ENCODE peak calls at places on chromosomes 3 and 15, in nine cellular contexts. I is naive thymus-derived CD8-positive, alpha-beta T cell; U is mesendoderm; J is stimulated activated CD4-positive, alpha-beta T cell treated with anti-CD3 and anti-CD28 coated beads, Interleukin-1b, Interleukin-23, amount 100 ng/mL, for 24 hours; W is NCI-H748 treated with DMSO at 0.1 percent for 48 hours; Y is activated effector memory CD4-positive, alpha-beta T cell treated with Interleukin-2 at 50 U/mL for 16 hours; Q is T-helper 2 cell; A is SJSA1; Z is CD4-positive, alpha-beta memory T cell. G is an unnamed sample.

GRCh38 chr3:31937225-31937624 is 43.8 kb downstream of the OSBPL10 start:
- DNase-seq in I (no peak), J (no peak), Y (no peak), Q (no peak), W (no peak), A (no peak), U (no peak), Z (no peak), G (no peak)

GRCh38 chr3:193593666-193594025 is 638 bp downstream of the OPA1 start:
- DNase-seq in Y (no peak), Q (peak), J (peak), A (no peak), W (no peak), U (peak), Z (peak), I (peak), G (no peak)

GRCh38 chr15:90106522-90107117 is 4.4 kb upstream of the IDH2 start:
- DNase-seq in W (no peak), Q (no peak), A (peak), J (no peak), U (peak), Y (no peak), Z (no peak), I (no peak), G (no peak)

GRCh38 chr15:97502038-97502437 is 458.5 kb upstream of the ARRDC4 start:
- DNase-seq in Z (no peak), Y (no peak), W (no peak), A (no peak), I (no peak), U (no peak), J (no peak), Q (no peak), G (no peak)

GRCh38 chr3:154218728-154219127 is 97.5 kb downstream of the ARHGEF26 start:
- DNase-seq in U (no peak), Y (no peak), J (no peak), Z (no peak), Q (no peak), I (no peak), A (no peak), W (no peak), G (no peak)

GRCh38 chr3:55519016-55519415 is 31.9 kb upstream of the WNT5A start:
- DNase-seq in J (no peak), Z (no peak), A (no peak), I (no peak), U (no peak), Y (no peak), W (no peak), Q (no peak), G (no peak)

GRCh38 chr3:40321818-40322217 is 12.3 kb downstream of the EIF1B start:
- DNase-seq in W (no peak), J (no peak), A (no peak), I (no peak), U (no peak), Q (no peak), Y (no peak), Z (no peak), G (no peak)

GRCh38 chr3:196222876-196223595 is 6.7 kb downstream of the SLC51A start:
- DNase-seq in W (no peak), Y (no peak), U (no peak), Q (no peak), Z (no peak), A (no peak), J (no peak), I (no peak), G (no peak)

GRCh38 chr3:189937302-189938255 is 183.1 kb downstream of the P3H2 start:
- DNase-seq in W (no peak), Q (no peak), U (peak), Z (no peak), J (no peak), A (peak), I (no peak), Y (no peak), G (no peak)

GRCh38 chr3:121796970-121797369 is 37.9 kb downstream of the IQCB1 start:
- DNase-seq in I (no peak), Q (no peak), A (no peak), Z (no peak), W (no peak), U (no peak), Y (no peak), J (no peak), G (no peak)

GRCh38 chr3:122416966-122417365 is 1.1 kb upstream of the WDR5B start:
- DNase-seq in W (no peak), Y (no peak), Q (no peak), I (no peak), J (no peak), U (peak), A (no peak), Z (no peak), G (no peak)

GRCh38 chr15:39286706-39287105 is 294.2 kb upstream of the THBS1 start:
- DNase-seq in Q (no peak), J (no peak), U (no peak), I (no peak), W (no peak), Y (no peak), A (no peak), Z (no peak), G (no peak)

GRCh38 chr15:45458746-45459403 is 63.7 kb downstream of the SLC30A4 start:
- DNase-seq in W (peak), Z (peak), U (peak), I (peak), J (peak), Y (peak), A (peak), Q (peak), G (peak)

GRCh38 chr15:90686435-90687218 is 30.5 kb upstream of the BLM start:
- DNase-seq in J (no peak), Q (no peak), I (peak), Y (no peak), U (no peak), W (no peak), A (no peak), Z (no peak), G (no peak)

GRCh38 chr3:146160964-146161724 is at the start of gene PLOD2:
- DNase-seq in J (peak), Y (no peak), Q (no peak), W (peak), U (peak), I (no peak), Z (no peak), A (peak), G (no peak)

GRCh38 chr3:157030712-157031111 is 129.2 kb downstream of the CCNL1 start:
- DNase-seq in Q (no peak), Y (no peak), I (no peak), U (no peak), W (no peak), Z (no peak), J (no peak), A (no peak), G (no peak)

GRCh38 chr3:35522450-35522849 is 116.9 kb upstream of the ARPP21 start:
- DNase-seq in U (no peak), I (no peak), J (no peak), Y (no peak), Z (no peak), Q (no peak), W (no peak), A (no peak), G (no peak)

GRCh38 chr3:177934001-177934891 is 602.0 kb upstream of the KCNMB2 start:
- DNase-seq in Z (no peak), I (no peak), W (no peak), U (peak), Y (no peak), A (no peak), J (no peak), Q (no peak), G (no peak)

GRCh38 chr3:34073141-34073540 is 274.7 kb downstream of the PDCD6IP start:
- DNase-seq in W (no peak), U (no peak), Z (no peak), I (no peak), Q (no peak), Y (no peak), J (no peak), A (no peak), G (no peak)

GRCh38 chr3:71006810-71007785 is 576.4 kb downstream of the FOXP1 start:
- DNase-seq in A (no peak), Z (no peak), Q (no peak), I (no peak), U (peak), J (no peak), Y (no peak), W (peak), G (no peak)

GRCh38 chr15:100997442-100997841 is 78.3 kb downstream of the LRRK1 start:
- DNase-seq in I (no peak), U (no peak), Y (no peak), W (no peak), Z (no peak), J (no peak), Q (no peak), A (no peak), G (no peak)

G was measured in stimulated activated effector memory CD8-positive, alpha-beta T cell treated with anti-CD3 and anti-CD28 coated beads, Interleukin-12 subunit alpha, Interleukin-12 subunit beta, amount 100 ng/mL, for 72 hours.